ENCODE peak calls at places on chromosomes 3 and 15, in four cellular contexts. B is thoracic aorta, T is transverse colon, H is endothelial cell of umbilical vein. Y is an unnamed sample.

GRCh38 chr15:99925661-99926461 is 192.6 kb upstream of the LYSMD4 start:
- DNase-seq in B (no peak), T (peak), H (peak), Y (no peak)

GRCh38 chr15:67834593-67835348 is 5.1 kb downstream of the RNU6-1 start:
- DNase-seq in B (no peak), T (peak), H (no peak), Y (no peak)

GRCh38 chr3:100175637-100176250 is 61.4 kb upstream of the FILIP1L start:
- DNase-seq in B (no peak), T (no peak), H (no peak), Y (no peak)

GRCh38 chr3:194312186-194312742 is 38.9 kb downstream of the CPN2 start:
- DNase-seq in B (no peak), T (peak), H (no peak), Y (no peak)

GRCh38 chr3:194431553-194431952 is 32.5 kb upstream of the GP5 start:
- DNase-seq in B (no peak), T (no peak), H (no peak), Y (no peak)

GRCh38 chr3:61565569-61565968 is 4.2 kb downstream of the PTPRG start:
- DNase-seq in B (no peak), T (no peak), H (no peak), Y (no peak)

GRCh38 chr3:127371846-127372245 is 84.0 kb upstream of the PRR20G start:
- DNase-seq in B (no peak), T (no peak), H (no peak), Y (no peak)

GRCh38 chr15:71295242-71296031 is 180.2 kb downstream of the THSD4 start:
- DNase-seq in B (no peak), T (no peak), H (peak), Y (no peak)

GRCh38 chr3:13954266-13954665 is 74.4 kb upstream of the WNT7A start:
- DNase-seq in B (no peak), T (no peak), H (no peak), Y (no peak)

GRCh38 chr3:55524565-55525244 is 37.6 kb upstream of the WNT5A start:
- DNase-seq in B (no peak), T (no peak), H (no peak), Y (no peak)

GRCh38 chr15:48644498-48644826 is 1.0 kb downstream of the FBN1 start:
- DNase-seq in B (no peak), T (no peak), H (peak), Y (no peak)

GRCh38 chr15:55789066-55789660 is 46.2 kb upstream of the PRTG start:
- DNase-seq in B (no peak), T (peak), H (no peak), Y (no peak)

GRCh38 chr3:33481018-33481621 is 40.9 kb upstream of the UBP1 start:
- DNase-seq in B (no peak), T (no peak), H (no peak), Y (no peak)

GRCh38 chr3:45596290-45596791 is 1.8 kb downstream of the LIMD1 start:
- DNase-seq in B (no peak), T (peak), H (no peak), Y (peak)

GRCh38 chr3:134059680-134060560 is 30.2 kb upstream of the SLCO2A1 start:
- DNase-seq in B (no peak), T (peak), H (peak), Y (no peak)

GRCh38 chr3:170809021-170809974 is 60.7 kb downstream of the RPL22L1 start:
- DNase-seq in B (no peak), T (peak), H (peak), Y (peak)

GRCh38 chr3:189820365-189820720 is 189.2 kb downstream of the TP63 start:
- DNase-seq in B (no peak), T (no peak), H (no peak), Y (no peak)

GRCh38 chr3:78993375-78993774 is 774.4 kb downstream of the ROBO1 start:
- DNase-seq in B (no peak), T (no peak), H (no peak), Y (no peak)

GRCh38 chr15:22786868-22787698 is 639 bp downstream of the NIPA1 start:
- DNase-seq in B (no peak), T (peak), H (peak), Y (no peak)

GRCh38 chr3:160055659-160056058 is 67.0 kb downstream of the IL12A start:
- DNase-seq in B (no peak), T (no peak), H (no peak), Y (no peak)

GRCh38 chr3:14125193-14126016 is 553 bp downstream of the TMEM43 start:
- DNase-seq in B (no peak), T (peak), H (peak), Y (no peak)

GRCh38 chr15:40440300-40441011 is at the start of gene BAHD1:
- DNase-seq in B (peak), T (peak), H (peak), Y (peak)

GRCh38 chr3:67381667-67382272 is 272.6 kb downstream of the SUCLG2 start:
- DNase-seq in B (no peak), T (no peak), H (peak), Y (no peak)

GRCh38 chr3:148062590-148062989 is 635.1 kb upstream of the AGTR1 start:
- DNase-seq in B (no peak), T (no peak), H (no peak), Y (no peak)

GRCh38 chr15:31472636-31473383 is 146.2 kb downstream of the KLF13 start:
- DNase-seq in B (no peak), T (peak), H (peak), Y (peak)

GRCh38 chr3:197408177-197408957 is 110.0 kb upstream of the DLG1 start:
- DNase-seq in B (no peak), T (no peak), H (no peak), Y (no peak)

GRCh38 chr3:13535905-13536304 is 13.0 kb upstream of the FBLN2 start:
- DNase-seq in B (no peak), T (no peak), H (no peak), Y (no peak)

GRCh38 chr3:80696280-80696679 is 928.5 kb upstream of the ROBO1 start:
- DNase-seq in B (no peak), T (no peak), H (peak), Y (no peak)

GRCh38 chr3:24595801-24596200 is 101.2 kb upstream of the THRB start:
- DNase-seq in B (no peak), T (no peak), H (no peak), Y (no peak)

GRCh38 chr3:58306662-58307286 is 454 bp downstream of the HTD2 start:
- DNase-seq in B (no peak), T (peak), H (peak), Y (no peak)

DNA sequence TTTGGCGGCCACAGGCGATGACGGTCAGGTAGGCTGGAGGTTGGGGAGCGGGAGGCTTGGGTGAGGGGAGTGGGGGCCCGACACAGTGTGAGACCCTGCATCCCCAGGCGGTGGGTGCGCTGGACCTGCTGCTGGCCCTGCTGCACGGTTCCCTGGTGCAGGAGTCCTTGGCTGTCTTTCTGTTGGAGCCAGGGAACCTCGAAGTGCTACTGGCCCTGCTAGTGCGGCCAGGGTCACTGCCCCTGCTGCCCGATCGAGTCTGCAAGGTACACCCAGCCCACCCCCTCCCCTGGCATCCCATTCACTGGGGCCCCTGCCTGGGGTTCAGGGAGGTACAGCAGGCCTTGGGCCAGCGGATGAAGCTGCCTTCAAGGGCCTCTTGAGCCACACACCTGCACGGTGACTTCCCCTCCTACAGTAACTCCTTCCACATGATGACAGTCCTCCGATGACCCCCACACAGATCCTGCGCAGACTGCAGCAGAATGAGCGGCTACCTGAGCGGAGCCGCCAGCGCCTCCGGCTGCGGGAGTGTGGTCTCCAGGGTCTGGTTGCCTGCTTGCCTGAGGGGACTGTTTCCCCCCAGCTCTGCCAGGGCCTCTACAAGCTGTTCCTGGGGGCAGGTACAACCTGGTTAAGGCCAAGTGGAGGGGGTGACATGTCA is 19.5 kb downstream of the NBEAL2 start:
- DNase-seq in B (no peak), T (no peak), H (no peak), Y (no peak)
- TF ChIP-seq CTCF in B (no peak), T (no peak), H (no peak), Y (no peak)

GRCh38 chr3:129195731-129196256 is 12.1 kb upstream of the CNBP start:
- DNase-seq in B (peak), T (peak), H (peak), Y (no peak)
- H3K4me3 ChIP-seq in B (peak), T (no peak), H (no peak), Y (no peak)

GRCh38 chr3:103862415-103862814 is 1427.6 kb downstream of the ZPLD1 start:
- DNase-seq in B (no peak), T (no peak), H (no peak), Y (no peak)
- TF ChIP-seq CTCF in B (no peak), T (no peak), H (no peak), Y (no peak)

GRCh38 chr3:153252963-153253362 is 90.9 kb downstream of the RAP2B start:
- DNase-seq in B (no peak), T (no peak), H (no peak), Y (no peak)
- H3K4me3 ChIP-seq in B (no peak), T (no peak), H (no peak), Y (no peak)

GRCh38 chr3:72891053-72891855 is 3.4 kb downstream of the GXYLT2 start:
- DNase-seq in B (no peak), T (peak), H (no peak), Y (no peak)

GRCh38 chr3:72890166-72890925 is 2.5 kb downstream of the GXYLT2 start:
- DNase-seq in B (no peak), T (no peak), H (no peak), Y (no peak)

GRCh38 chr3:72892081-72892763 is 4.4 kb downstream of the GXYLT2 start:
- DNase-seq in B (no peak), T (peak), H (no peak), Y (no peak)

GRCh38 chr3:72894941-72895552 is 7.2 kb downstream of the GXYLT2 start:
- DNase-seq in B (no peak), T (no peak), H (no peak), Y (no peak)

DNA sequence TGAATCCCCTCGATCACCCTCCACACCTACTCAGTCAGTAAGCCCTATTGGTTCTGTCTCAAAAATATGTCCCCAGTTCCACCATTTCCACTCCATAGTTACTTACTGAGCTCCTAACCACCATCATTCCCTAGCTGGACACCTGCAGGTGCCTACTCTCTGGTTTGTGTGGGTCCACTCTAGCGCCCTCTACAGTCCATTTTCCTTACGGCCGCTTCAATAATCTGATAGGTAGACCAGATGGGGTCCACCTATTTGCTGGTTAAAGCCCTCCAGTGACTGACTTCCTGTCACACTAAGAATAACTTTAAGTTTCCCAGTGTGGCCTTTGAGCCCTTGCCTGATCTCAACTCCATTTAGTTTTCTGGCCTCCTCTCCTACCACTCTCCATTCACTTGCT is 5.0 kb downstream of the GXYLT2 start:
- DNase-seq in B (no peak), T (no peak), H (no peak), Y (no peak)
- TF ChIP-seq CTCF in B (no peak), T (no peak), H (peak), Y (peak)